ENCODE peak calls at places on chromosomes 7 and 10, in five cellular contexts. One of them, this sample, is unnamed.

GRCh38 chr7:27185013-27185707 is at the start of gene HOXA11:
- DNase-seq in HCT116: no peak
- DNase-seq in testis: peak
- DNase-seq in IMR-90: peak
- DNase-seq in A549: no peak
- DNase-seq in this sample: peak

GRCh38 chr10:69869291-69869841 is 67.7 kb downstream of the COL13A1 start:
- DNase-seq in HCT116: peak
- DNase-seq in testis: peak
- DNase-seq in IMR-90: peak
- DNase-seq in A549: no peak
- DNase-seq in this sample: no peak

GRCh38 chr7:2099036-2099957 is 133.4 kb downstream of the MAD1L1 start:
- DNase-seq in HCT116: no peak
- DNase-seq in testis: peak
- DNase-seq in IMR-90: peak
- DNase-seq in A549: no peak
- DNase-seq in this sample: no peak

GRCh38 chr7:29146082-29146706 is at the start of gene CPVL:
- DNase-seq in HCT116: peak
- DNase-seq in testis: peak
- DNase-seq in IMR-90: no peak
- DNase-seq in A549: no peak
- DNase-seq in this sample: peak

GRCh38 chr10:93471110-93471651 is 11.0 kb downstream of the MYOF start:
- DNase-seq in HCT116: peak
- DNase-seq in testis: no peak
- DNase-seq in IMR-90: peak
- DNase-seq in A549: peak
- DNase-seq in this sample: no peak

GRCh38 chr7:219581-220150 is 27.3 kb downstream of the FAM20C start:
- DNase-seq in HCT116: no peak
- DNase-seq in testis: no peak
- DNase-seq in IMR-90: no peak
- DNase-seq in A549: no peak
- DNase-seq in this sample: peak

GRCh38 chr7:46880508-46881196 is 701.3 kb downstream of the TNS3 start:
- DNase-seq in HCT116: no peak
- DNase-seq in testis: no peak
- DNase-seq in IMR-90: no peak
- DNase-seq in A549: no peak
- DNase-seq in this sample: no peak

GRCh38 chr10:9547921-9548904 is 1469.5 kb upstream of the CELF2 start:
- DNase-seq in HCT116: no peak
- DNase-seq in testis: no peak
- DNase-seq in IMR-90: no peak
- DNase-seq in A549: no peak
- DNase-seq in this sample: no peak

GRCh38 chr10:19974138-19974537 is 157.9 kb downstream of the PLXDC2 start:
- DNase-seq in HCT116: no peak
- DNase-seq in testis: no peak
- DNase-seq in IMR-90: no peak
- DNase-seq in A549: no peak
- DNase-seq in this sample: no peak

GRCh38 chr7:35729966-35730345 is 35.0 kb upstream of the HERPUD2 start:
- DNase-seq in HCT116: no peak
- DNase-seq in testis: no peak
- DNase-seq in IMR-90: no peak
- DNase-seq in A549: no peak
- DNase-seq in this sample: no peak

GRCh38 chr7:35728412-35729060 is 33.6 kb upstream of the HERPUD2 start:
- DNase-seq in HCT116: no peak
- DNase-seq in testis: no peak
- DNase-seq in IMR-90: no peak
- DNase-seq in A549: no peak
- DNase-seq in this sample: no peak

GRCh38 chr7:35731349-35731748 is 36.4 kb upstream of the HERPUD2 start:
- DNase-seq in HCT116: no peak
- DNase-seq in testis: no peak
- DNase-seq in IMR-90: no peak
- DNase-seq in A549: no peak
- DNase-seq in this sample: no peak

GRCh38 chr7:35727571-35727970 is 32.6 kb upstream of the HERPUD2 start:
- DNase-seq in HCT116: no peak
- DNase-seq in testis: no peak
- DNase-seq in IMR-90: no peak
- DNase-seq in A549: no peak
- DNase-seq in this sample: no peak

GRCh38 chr7:35729061-35729783 is 34.3 kb upstream of the HERPUD2 start:
- DNase-seq in HCT116: no peak
- DNase-seq in testis: no peak
- DNase-seq in IMR-90: no peak
- DNase-seq in A549: no peak
- DNase-seq in this sample: no peak
- TF ChIP-seq POLR2A in HCT116: no peak
- TF ChIP-seq POLR2A in testis: no peak
- TF ChIP-seq POLR2A in IMR-90: no peak
- TF ChIP-seq POLR2A in A549: no peak
- TF ChIP-seq POLR2A in this sample: no peak

GRCh38 chr10:124293641-124294449 is 124.9 kb downstream of the OAT start:
- DNase-seq in HCT116: no peak
- DNase-seq in testis: no peak
- DNase-seq in IMR-90: no peak
- DNase-seq in A549: no peak
- DNase-seq in this sample: no peak
- TF ChIP-seq CTCF in HCT116: no peak
- TF ChIP-seq CTCF in testis: no peak
- TF ChIP-seq CTCF in IMR-90: no peak
- TF ChIP-seq CTCF in A549: no peak
- TF ChIP-seq CTCF in this sample: no peak

DNA sequence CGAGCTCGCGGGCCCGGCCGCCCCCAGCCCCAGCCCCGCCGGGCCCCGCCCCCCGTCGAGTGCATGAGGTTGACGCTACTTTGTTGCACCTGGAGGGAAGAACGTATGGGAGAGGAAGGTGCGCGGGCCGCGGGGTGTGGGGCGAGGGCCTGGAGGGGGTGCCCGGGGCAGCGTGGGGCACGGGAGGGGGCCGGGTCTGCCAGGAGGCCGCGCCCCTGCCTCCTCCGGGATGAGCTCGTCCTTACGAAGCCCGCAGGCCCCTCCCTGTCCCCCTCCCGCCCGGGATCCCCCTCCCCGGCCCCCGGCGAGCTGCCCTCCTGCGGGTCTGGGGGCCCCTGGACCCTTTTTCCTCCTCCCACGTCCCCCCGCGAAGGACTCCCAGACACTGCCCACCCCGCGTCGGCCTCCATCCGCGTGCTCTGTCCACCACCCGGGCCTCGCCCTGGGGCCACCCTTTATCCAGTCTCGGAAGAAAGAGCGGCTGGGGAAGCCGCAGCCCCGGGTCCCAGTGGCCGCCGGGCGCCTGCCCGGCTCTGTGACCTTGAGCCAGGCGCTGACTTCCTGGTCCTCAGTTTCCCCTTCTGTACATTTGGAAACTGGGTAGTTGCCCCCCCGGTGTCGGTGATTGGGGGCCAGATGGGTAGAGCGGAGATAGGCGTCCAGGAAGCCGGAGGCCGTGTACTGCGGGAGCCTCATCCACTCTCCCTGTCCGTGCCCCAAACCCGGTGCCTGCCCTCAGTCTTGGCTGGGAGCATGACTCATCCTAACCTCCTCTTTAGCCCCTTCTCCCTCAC is 521 bp downstream of the LIMK1 start:
- DNase-seq in HCT116: no peak
- DNase-seq in testis: no peak
- DNase-seq in IMR-90: peak
- DNase-seq in A549: peak
- DNase-seq in this sample: no peak
- TF ChIP-seq POLR2A in HCT116: no peak
- TF ChIP-seq POLR2A in testis: no peak
- TF ChIP-seq POLR2A in IMR-90: peak
- TF ChIP-seq POLR2A in A549: no peak
- TF ChIP-seq POLR2A in this sample: peak

DNA sequence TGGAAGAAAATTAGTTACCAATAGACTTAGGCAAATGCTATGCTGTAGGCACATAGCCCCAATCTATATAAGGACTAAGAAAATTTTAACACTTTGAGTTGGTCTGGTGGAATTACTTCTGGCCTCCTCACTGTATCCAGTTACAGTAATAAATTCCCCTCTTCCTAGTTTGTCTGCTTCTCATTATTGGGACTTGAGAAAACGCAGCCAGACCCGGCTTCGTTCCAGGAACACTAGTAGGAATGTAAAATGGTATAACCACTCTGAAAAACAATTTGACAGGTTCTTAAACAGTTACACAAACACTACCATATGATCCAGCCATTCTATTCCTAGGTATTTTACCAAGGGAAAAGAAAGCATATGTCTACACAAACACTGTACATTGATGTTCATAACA is 150.2 kb downstream of the VPS50 start:
- DNase-seq in HCT116: no peak
- DNase-seq in testis: no peak
- DNase-seq in IMR-90: no peak
- DNase-seq in A549: no peak
- DNase-seq in this sample: no peak
- TF ChIP-seq CTCF in HCT116: no peak
- TF ChIP-seq CTCF in testis: no peak
- TF ChIP-seq CTCF in IMR-90: no peak
- TF ChIP-seq CTCF in A549: no peak
- TF ChIP-seq CTCF in this sample: no peak

GRCh38 chr7:94231333-94231732 is 163.4 kb upstream of the COL1A2 start:
- DNase-seq in HCT116: no peak
- DNase-seq in testis: no peak
- DNase-seq in IMR-90: no peak
- DNase-seq in A549: no peak
- DNase-seq in this sample: no peak

GRCh38 chr7:94222516-94222915 is 172.2 kb upstream of the COL1A2 start:
- DNase-seq in HCT116: no peak
- DNase-seq in testis: no peak
- DNase-seq in IMR-90: no peak
- DNase-seq in A549: no peak
- DNase-seq in this sample: no peak

GRCh38 chr7:94228678-94229077 is 166.0 kb upstream of the COL1A2 start:
- DNase-seq in HCT116: no peak
- DNase-seq in testis: no peak
- DNase-seq in IMR-90: peak
- DNase-seq in A549: no peak
- DNase-seq in this sample: no peak

GRCh38 chr7:94223375-94224084 is 171.2 kb upstream of the COL1A2 start:
- DNase-seq in HCT116: peak
- DNase-seq in testis: no peak
- DNase-seq in IMR-90: peak
- DNase-seq in A549: peak
- DNase-seq in this sample: no peak

DNA sequence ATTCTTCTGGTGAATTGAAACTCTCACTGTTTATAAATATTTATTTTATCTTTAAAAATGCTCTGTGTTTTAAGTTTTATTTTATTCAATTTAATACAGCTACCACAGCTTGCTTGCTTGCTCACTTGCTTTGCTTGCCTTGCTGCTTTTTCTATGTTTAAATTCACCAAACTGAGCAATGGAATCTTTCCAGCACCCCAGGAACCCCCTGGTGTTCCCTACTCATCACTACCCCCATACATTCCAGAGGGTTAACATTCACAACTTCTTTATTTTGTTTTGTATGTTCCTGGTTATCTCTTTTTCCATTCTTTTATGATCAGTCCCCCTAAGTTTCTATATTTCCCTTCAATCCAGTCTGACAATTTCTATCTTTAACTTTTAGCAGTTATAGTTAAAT is 166.5 kb upstream of the COL1A2 start:
- DNase-seq in HCT116: no peak
- DNase-seq in testis: no peak
- DNase-seq in IMR-90: no peak
- DNase-seq in A549: no peak
- DNase-seq in this sample: no peak
- TF ChIP-seq POLR2A in HCT116: no peak
- TF ChIP-seq POLR2A in testis: no peak
- TF ChIP-seq POLR2A in IMR-90: no peak
- TF ChIP-seq POLR2A in A549: no peak
- TF ChIP-seq POLR2A in this sample: no peak

DNA sequence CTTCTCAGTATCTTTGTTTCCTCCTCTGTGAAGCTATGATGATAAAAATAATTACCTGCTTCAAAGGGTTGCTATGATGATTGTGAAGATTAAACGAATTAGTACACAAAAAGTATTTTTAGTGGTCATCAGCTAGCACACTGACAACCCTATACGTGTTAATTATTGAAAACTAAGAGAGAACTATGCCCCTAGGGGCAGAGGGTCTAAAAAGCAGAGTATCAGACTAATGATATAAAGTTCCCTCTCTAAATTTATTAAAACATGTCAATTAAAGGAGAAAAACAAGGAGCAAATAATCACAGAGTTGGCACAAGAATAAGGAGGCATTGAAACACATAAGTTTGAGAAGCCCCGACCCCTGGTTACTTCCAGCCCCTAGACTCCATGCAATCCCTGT is 34.4 kb upstream of the ADD3 start:
- DNase-seq in HCT116: no peak
- DNase-seq in testis: no peak
- DNase-seq in IMR-90: no peak
- DNase-seq in A549: no peak
- DNase-seq in this sample: no peak
- TF ChIP-seq CTCF in HCT116: peak
- TF ChIP-seq CTCF in testis: no peak
- TF ChIP-seq CTCF in IMR-90: no peak
- TF ChIP-seq CTCF in A549: no peak
- TF ChIP-seq CTCF in this sample: no peak

DNA sequence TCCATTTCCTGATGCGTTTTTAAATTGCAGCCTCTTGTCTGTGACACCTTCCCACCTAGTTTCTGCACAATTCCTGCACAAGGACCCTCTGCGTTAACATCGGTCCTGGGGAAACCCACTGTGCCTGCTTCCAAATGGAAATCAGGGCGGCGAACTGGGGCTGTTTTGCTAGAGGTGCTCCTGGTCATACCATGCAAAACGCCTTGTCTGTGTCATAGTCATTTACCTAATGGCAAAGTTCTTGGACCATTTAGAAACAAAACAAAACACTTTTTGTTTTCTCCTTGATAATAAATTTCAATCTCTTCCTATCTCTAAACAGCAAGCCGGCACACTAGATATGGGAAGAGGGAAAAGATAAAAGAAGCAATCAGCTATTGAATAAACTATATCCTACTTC is 206.9 kb upstream of the KLF14 start:
- DNase-seq in HCT116: no peak
- DNase-seq in testis: no peak
- DNase-seq in IMR-90: no peak
- DNase-seq in A549: no peak
- DNase-seq in this sample: no peak
- TF ChIP-seq POLR2A in HCT116: no peak
- TF ChIP-seq POLR2A in testis: no peak
- TF ChIP-seq POLR2A in IMR-90: no peak
- TF ChIP-seq POLR2A in A549: no peak
- TF ChIP-seq POLR2A in this sample: no peak